ENCODE peak calls at places on chromosomes 7 and 10, in seven cellular contexts. N, H, L, C, A, O and I are unnamed samples.

GRCh38 chr7:69553190-69553589 is 45.1 kb upstream of the AUTS2 start:
- DNase-seq in N (no peak), H (no peak), L (no peak), C (no peak), A (no peak), O (no peak), I (no peak)

GRCh38 chr10:99419688-99420087 is 10.7 kb downstream of the GOT1 start:
- DNase-seq in N (no peak), H (no peak), L (no peak), C (no peak), A (no peak), O (no peak), I (no peak)

GRCh38 chr10:130656187-130656575 is 520.0 kb downstream of the GLRX3 start:
- DNase-seq in N (no peak), H (no peak), L (no peak), C (no peak), A (no peak), O (no peak), I (no peak)

GRCh38 chr7:158876984-158877383 is 20.6 kb downstream of the DYNC2I1 start:
- DNase-seq in N (no peak), H (no peak), L (no peak), C (no peak), A (no peak), O (no peak), I (no peak)

GRCh38 chr7:84025332-84025927 is 169.2 kb downstream of the SEMA3A start:
- DNase-seq in N (peak), H (peak), L (no peak), C (no peak), A (no peak), O (no peak), I (peak)

GRCh38 chr7:19284596-19285300 is 139.5 kb upstream of the FERD3L start:
- DNase-seq in N (peak), H (peak), L (no peak), C (no peak), A (no peak), O (no peak), I (no peak)

GRCh38 chr10:23345861-23346260 is 1.3 kb upstream of the C10orf67 start:
- DNase-seq in N (peak), H (peak), L (no peak), C (no peak), A (no peak), O (no peak), I (no peak)

GRCh38 chr10:46250898-46251856 is 35.6 kb upstream of the ANTXRL start:
- DNase-seq in N (no peak), H (no peak), L (no peak), C (no peak), A (no peak), O (no peak), I (no peak)

GRCh38 chr7:30596721-30597120 is 2.0 kb downstream of the GARS1 start:
- DNase-seq in N (peak), H (peak), L (no peak), C (no peak), A (no peak), O (no peak), I (no peak)

GRCh38 chr10:59954296-59954695 is 47.9 kb upstream of the CCDC6 start:
- DNase-seq in N (peak), H (peak), L (no peak), C (no peak), A (no peak), O (no peak), I (no peak)

GRCh38 chr7:153657182-153657800 is 394.9 kb upstream of the DPP6 start:
- DNase-seq in N (no peak), H (no peak), L (no peak), C (no peak), A (no peak), O (no peak), I (no peak)

GRCh38 chr10:66925896-66926719 is at the start of gene LRRTM3:
- DNase-seq in N (peak), H (peak), L (peak), C (peak), A (peak), O (peak), I (no peak)

GRCh38 chr10:129440247-129440646 is 26.8 kb upstream of the MGMT start:
- DNase-seq in N (no peak), H (no peak), L (no peak), C (no peak), A (no peak), O (no peak), I (no peak)

GRCh38 chr7:90242369-90243168 is 2.4 kb upstream of the CFAP69 start:
- DNase-seq in N (no peak), H (no peak), L (no peak), C (peak), A (no peak), O (no peak), I (no peak)

GRCh38 chr10:26574783-26575182 is 122.7 kb upstream of the PDSS1 start:
- DNase-seq in N (no peak), H (no peak), L (no peak), C (peak), A (no peak), O (no peak), I (no peak)

GRCh38 chr10:101363850-101364400 is 10.0 kb downstream of the BTRC start:
- DNase-seq in N (no peak), H (no peak), L (no peak), C (no peak), A (no peak), O (no peak), I (peak)

GRCh38 chr10:1359599-1359955 is 303.4 kb downstream of the WDR37 start:
- DNase-seq in N (no peak), H (no peak), L (no peak), C (no peak), A (no peak), O (no peak), I (no peak)

GRCh38 chr7:82595176-82595575 is 151.6 kb upstream of the CACNA2D1 start:
- DNase-seq in N (no peak), H (no peak), L (no peak), C (no peak), A (no peak), O (no peak), I (no peak)

GRCh38 chr10:133329401-133330202 is 7.1 kb downstream of the CALY start:
- DNase-seq in N (peak), H (peak), L (peak), C (peak), A (peak), O (peak), I (peak)

GRCh38 chr10:70404906-70405824 is 1.2 kb downstream of the EIF4EBP2 start:
- DNase-seq in N (peak), H (peak), L (peak), C (peak), A (peak), O (peak), I (peak)

GRCh38 chr7:136857573-136857972 is 10.9 kb upstream of the CHRM2 start:
- DNase-seq in N (peak), H (peak), L (no peak), C (no peak), A (no peak), O (no peak), I (no peak)

GRCh38 chr10:113113241-113113640 is 163.2 kb downstream of the TCF7L2 start:
- DNase-seq in N (no peak), H (no peak), L (no peak), C (no peak), A (no peak), O (no peak), I (no peak)

GRCh38 chr7:135300913-135301765 is 67.5 kb downstream of the STRA8 start:
- DNase-seq in N (peak), H (peak), L (no peak), C (no peak), A (no peak), O (no peak), I (no peak)

GRCh38 chr10:113056468-113057021 is 106.5 kb downstream of the TCF7L2 start:
- DNase-seq in N (peak), H (peak), L (no peak), C (no peak), A (no peak), O (no peak), I (peak)

GRCh38 chr10:133251388-133252222 is 13.9 kb downstream of the VENTX start:
- DNase-seq in N (no peak), H (no peak), L (no peak), C (no peak), A (no peak), O (no peak), I (no peak)

GRCh38 chr10:102113261-102113955 is 6.8 kb downstream of the LDB1 start:
- DNase-seq in N (no peak), H (no peak), L (no peak), C (no peak), A (no peak), O (no peak), I (no peak)

GRCh38 chr7:140281960-140282359 is 105.2 kb upstream of the KDM7A start:
- DNase-seq in N (no peak), H (no peak), L (no peak), C (no peak), A (no peak), O (no peak), I (no peak)

GRCh38 chr10:125060851-125061556 is 99.4 kb downstream of the CTBP2 start:
- DNase-seq in N (peak), H (peak), L (peak), C (peak), A (peak), O (peak), I (peak)

GRCh38 chr7:90706067-90706716 is 110.1 kb downstream of the CDK14 start:
- DNase-seq in N (peak), H (no peak), L (no peak), C (no peak), A (no peak), O (no peak), I (peak)

GRCh38 chr7:87528733-87529132 is 53.3 kb upstream of the ABCB4 start:
- DNase-seq in N (no peak), H (no peak), L (no peak), C (no peak), A (no peak), O (no peak), I (no peak)

GRCh38 chr7:87534072-87534471 is 58.6 kb upstream of the ABCB4 start:
- DNase-seq in N (no peak), H (no peak), L (no peak), C (no peak), A (no peak), O (no peak), I (no peak)

DNA sequence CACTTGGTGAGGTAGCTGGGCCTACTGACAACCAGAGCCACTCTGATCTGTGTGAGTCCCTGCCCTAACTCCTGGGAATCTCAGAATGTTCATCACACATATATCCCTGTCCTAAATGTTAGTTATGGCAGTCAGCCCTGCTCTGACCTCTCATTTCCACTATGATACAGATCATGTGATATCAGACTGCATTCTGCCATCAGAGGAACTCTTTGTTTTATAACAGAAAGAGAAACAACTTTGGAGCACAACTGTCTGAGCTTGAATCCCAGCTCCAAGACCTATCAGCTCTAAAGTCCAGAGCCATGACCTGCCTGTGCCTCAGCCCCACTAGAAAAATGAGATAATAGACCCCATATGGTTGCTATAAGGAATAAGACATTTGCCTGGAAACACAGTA is 54.6 kb upstream of the ABCB4 start:
- DNase-seq in N (no peak), H (no peak), L (no peak), C (no peak), A (no peak), O (no peak), I (no peak)
- H3K27ac ChIP-seq in N (no peak), H (no peak), L (no peak), C (no peak), A (no peak), O (no peak), I (no peak)

DNA sequence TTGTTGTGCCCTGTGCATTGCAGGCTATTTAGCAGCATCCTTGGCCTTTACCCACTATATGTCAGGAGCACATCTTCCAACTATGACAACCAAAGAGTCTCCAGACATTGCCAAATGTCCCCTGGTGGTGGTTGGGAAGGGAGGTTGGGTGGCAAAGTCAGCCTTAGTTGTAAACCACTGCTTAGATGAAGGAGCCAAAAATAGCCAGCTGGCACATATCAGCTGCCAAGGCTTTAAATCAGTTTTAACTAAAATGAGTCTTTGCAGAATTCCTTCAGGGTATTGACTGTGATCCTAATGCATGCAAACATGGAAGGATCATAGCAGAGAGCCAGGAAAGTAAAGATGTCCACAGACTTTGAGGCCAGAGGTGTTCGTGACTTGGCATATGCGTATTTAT is 146.1 kb downstream of the TRIL start:
- DNase-seq in N (no peak), H (no peak), L (no peak), C (no peak), A (no peak), O (no peak), I (no peak)
- H3K27ac ChIP-seq in N (no peak), H (no peak), L (no peak), C (no peak), A (no peak), O (no peak), I (no peak)

GRCh38 chr10:44968101-44968886 is 8.7 kb downstream of the RASSF4 start:
- DNase-seq in N (no peak), H (peak), L (no peak), C (peak), A (no peak), O (no peak), I (no peak)
- H3K27ac ChIP-seq in N (peak), H (no peak), L (peak), C (no peak), A (no peak), O (peak), I (no peak)

GRCh38 chr10:6254200-6254599 is 51.5 kb downstream of the PFKFB3 start:
- DNase-seq in N (no peak), H (no peak), L (no peak), C (no peak), A (no peak), O (no peak), I (no peak)
- H3K27ac ChIP-seq in N (no peak), H (no peak), L (no peak), C (no peak), A (no peak), O (no peak), I (no peak)

DNA sequence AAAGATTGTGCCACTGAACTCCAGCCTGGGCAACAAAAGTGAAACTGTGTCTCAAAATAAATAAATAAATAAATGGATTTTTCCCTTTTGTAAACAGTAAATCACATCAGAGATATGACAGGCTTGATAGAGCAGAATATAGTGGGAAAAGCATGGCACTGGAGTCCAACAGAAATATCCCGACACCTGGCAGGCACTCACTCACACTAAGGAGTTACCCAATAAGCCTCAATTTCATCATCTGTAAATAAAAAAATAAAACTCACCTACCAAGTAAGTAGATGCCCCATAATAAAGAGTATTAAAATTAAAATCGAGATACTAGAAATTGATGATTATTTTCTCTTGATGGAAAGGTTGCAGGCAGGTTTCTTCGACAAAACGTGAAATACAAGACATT is 1.7 kb downstream of the ATE1 start:
- DNase-seq in N (no peak), H (peak), L (no peak), C (no peak), A (no peak), O (no peak), I (no peak)
- H3K27ac ChIP-seq in N (no peak), H (peak), L (peak), C (peak), A (peak), O (no peak), I (no peak)

DNA sequence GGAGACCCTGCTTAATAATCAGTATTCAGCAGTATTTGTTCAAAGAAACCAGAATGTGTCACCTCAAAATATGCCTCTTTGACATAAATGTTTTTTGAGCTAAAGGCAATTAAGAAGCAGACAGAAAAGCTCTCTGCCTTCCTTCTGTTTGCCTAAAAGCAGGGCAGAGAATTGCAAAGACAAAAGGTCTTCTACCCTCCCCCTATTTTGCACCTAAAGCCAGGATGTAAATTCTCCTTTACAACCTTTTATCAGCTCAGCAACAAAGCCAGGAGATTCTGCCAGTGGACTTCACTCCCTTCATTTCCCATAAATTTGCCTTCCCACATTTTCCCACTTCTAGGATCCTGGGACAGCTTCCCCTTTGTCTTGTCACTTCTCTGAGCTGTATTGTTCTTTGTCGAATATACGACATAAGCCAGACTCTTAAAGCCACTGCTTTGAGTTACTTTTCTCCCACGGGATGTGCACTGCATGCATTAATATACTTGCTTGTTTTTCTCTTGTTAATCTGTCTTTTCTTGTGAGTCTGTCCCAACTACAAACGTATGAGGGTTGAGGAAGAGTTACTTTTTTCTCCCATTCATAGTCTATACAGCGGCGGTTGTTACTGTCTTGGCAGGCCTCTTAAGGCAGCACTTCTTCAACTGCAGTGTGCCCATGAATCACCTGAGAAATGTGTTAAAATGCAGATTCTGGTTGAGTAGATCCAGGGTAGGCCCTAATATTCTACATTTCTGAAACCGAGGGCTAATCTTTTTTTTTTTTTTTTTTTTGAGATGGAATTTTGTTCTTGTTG is 48.2 kb downstream of the ST8SIA6 start:
- DNase-seq in N (no peak), H (no peak), L (no peak), C (no peak), A (no peak), O (no peak), I (no peak)
- H3K27ac ChIP-seq in N (no peak), H (no peak), L (no peak), C (no peak), A (no peak), O (no peak), I (no peak)

GRCh38 chr10:80484243-80484642 is 30.1 kb downstream of the TSPAN14 start:
- DNase-seq in N (no peak), H (peak), L (no peak), C (no peak), A (no peak), O (no peak), I (peak)

GRCh38 chr10:80485410-80486135 is 31.5 kb downstream of the TSPAN14 start:
- DNase-seq in N (no peak), H (no peak), L (no peak), C (no peak), A (no peak), O (no peak), I (no peak)

GRCh38 chr10:80486151-80486692 is 32.1 kb downstream of the TSPAN14 start:
- DNase-seq in N (no peak), H (no peak), L (no peak), C (no peak), A (no peak), O (no peak), I (no peak)

GRCh38 chr10:80486785-80487421 is 32.8 kb downstream of the TSPAN14 start:
- DNase-seq in N (no peak), H (no peak), L (no peak), C (no peak), A (no peak), O (no peak), I (no peak)

DNA sequence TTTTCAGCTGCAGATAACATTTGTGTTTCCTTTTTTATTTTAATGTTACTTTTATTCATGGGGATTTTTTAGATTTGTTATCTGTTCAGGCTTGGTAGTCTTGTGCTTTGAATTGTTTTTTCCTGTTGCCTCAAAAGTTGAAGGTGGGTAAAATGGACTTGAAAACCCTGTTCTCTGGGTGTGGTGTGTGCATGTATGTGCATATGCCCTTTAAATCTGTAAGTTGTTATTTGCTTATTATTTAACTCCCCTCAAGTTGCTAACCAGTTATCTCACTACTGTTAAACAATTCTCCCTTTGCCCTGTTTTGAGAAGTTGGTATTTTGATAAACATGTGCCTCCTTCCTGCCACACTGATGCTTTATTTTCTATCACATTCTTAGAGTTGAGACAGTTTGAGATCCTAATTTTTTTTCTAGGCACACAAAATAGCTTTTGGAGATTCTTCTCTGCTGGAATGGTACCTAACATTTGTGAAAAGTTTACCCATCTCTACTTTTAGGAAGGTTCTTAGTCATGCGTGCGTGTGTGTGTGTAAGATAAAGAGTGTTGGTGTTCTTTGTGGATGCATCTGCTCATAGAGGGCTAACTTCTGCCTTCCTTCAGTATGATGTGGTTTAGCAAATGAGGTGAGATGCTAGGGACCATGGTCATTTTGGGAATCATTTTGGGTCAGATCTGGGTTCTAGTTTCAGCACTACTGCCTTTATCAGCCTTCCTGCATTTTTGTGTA is 30.7 kb downstream of the TSPAN14 start:
- DNase-seq in N (no peak), H (no peak), L (no peak), C (no peak), A (no peak), O (no peak), I (no peak)
- H3K27ac ChIP-seq in N (no peak), H (peak), L (no peak), C (no peak), A (no peak), O (no peak), I (peak)

GRCh38 chr7:139078911-139079310 is 30.6 kb downstream of the ZC3HAV1 start:
- DNase-seq in N (no peak), H (no peak), L (no peak), C (no peak), A (no peak), O (no peak), I (no peak)
- H3K27ac ChIP-seq in N (no peak), H (no peak), L (no peak), C (no peak), A (no peak), O (no peak), I (no peak)